ENCODE peak calls at places on chromosomes 12 and 14, in nine cellular contexts. One of them, this sample, is unnamed.

GRCh38 chr12:75568387-75568786 is 57.0 kb upstream of the KRR1 start:
- DNase-seq in ovary: no peak
- DNase-seq in ascending aorta: no peak
- DNase-seq in tibial nerve: no peak
- DNase-seq in kidney epithelial cell: no peak
- DNase-seq in fibroblast of pulmonary artery: no peak
- DNase-seq in AG04450: no peak
- DNase-seq in astrocyte of the cerebellum: peak
- DNase-seq in HL-60: no peak
- DNase-seq in this sample: no peak

GRCh38 chr14:103118019-103118662 is 5.1 kb upstream of the TNFAIP2 start:
- DNase-seq in ascending aorta: peak
- DNase-seq in AG04450: no peak
- DNase-seq in tibial nerve: peak
- DNase-seq in astrocyte of the cerebellum: no peak
- DNase-seq in HL-60: peak
- DNase-seq in ovary: peak
- DNase-seq in fibroblast of pulmonary artery: peak
- DNase-seq in kidney epithelial cell: no peak
- DNase-seq in this sample: no peak

GRCh38 chr12:130288201-130288600 is 49.5 kb upstream of the PIWIL1 start:
- DNase-seq in ascending aorta: no peak
- DNase-seq in kidney epithelial cell: no peak
- DNase-seq in fibroblast of pulmonary artery: no peak
- DNase-seq in HL-60: no peak
- DNase-seq in tibial nerve: no peak
- DNase-seq in AG04450: no peak
- DNase-seq in astrocyte of the cerebellum: no peak
- DNase-seq in ovary: no peak
- DNase-seq in this sample: no peak

GRCh38 chr12:2335517-2335916 is 282.7 kb downstream of the CACNA1C start:
- DNase-seq in ovary: no peak
- DNase-seq in kidney epithelial cell: no peak
- DNase-seq in tibial nerve: no peak
- DNase-seq in fibroblast of pulmonary artery: no peak
- DNase-seq in HL-60: no peak
- DNase-seq in AG04450: no peak
- DNase-seq in astrocyte of the cerebellum: no peak
- DNase-seq in ascending aorta: no peak
- DNase-seq in this sample: no peak

GRCh38 chr12:851343-851742 is 98.2 kb downstream of the RAD52 start:
- DNase-seq in AG04450: peak
- DNase-seq in fibroblast of pulmonary artery: peak
- DNase-seq in astrocyte of the cerebellum: no peak
- DNase-seq in kidney epithelial cell: no peak
- DNase-seq in HL-60: no peak
- DNase-seq in ascending aorta: no peak
- DNase-seq in tibial nerve: no peak
- DNase-seq in ovary: no peak
- DNase-seq in this sample: no peak

GRCh38 chr12:95002754-95003153 is 743 bp downstream of the NDUFA12 start:
- DNase-seq in kidney epithelial cell: no peak
- DNase-seq in ovary: no peak
- DNase-seq in astrocyte of the cerebellum: no peak
- DNase-seq in fibroblast of pulmonary artery: no peak
- DNase-seq in ascending aorta: no peak
- DNase-seq in tibial nerve: no peak
- DNase-seq in AG04450: no peak
- DNase-seq in HL-60: no peak
- DNase-seq in this sample: no peak

GRCh38 chr12:130385193-130385592 is 47.5 kb downstream of the PIWIL1 start:
- DNase-seq in fibroblast of pulmonary artery: no peak
- DNase-seq in tibial nerve: no peak
- DNase-seq in ovary: no peak
- DNase-seq in kidney epithelial cell: no peak
- DNase-seq in AG04450: no peak
- DNase-seq in astrocyte of the cerebellum: no peak
- DNase-seq in HL-60: no peak
- DNase-seq in ascending aorta: no peak
- DNase-seq in this sample: no peak

GRCh38 chr12:88931598-88931997 is 351.3 kb upstream of the KITLG start:
- DNase-seq in HL-60: no peak
- DNase-seq in kidney epithelial cell: peak
- DNase-seq in ovary: no peak
- DNase-seq in tibial nerve: no peak
- DNase-seq in astrocyte of the cerebellum: no peak
- DNase-seq in ascending aorta: no peak
- DNase-seq in AG04450: no peak
- DNase-seq in fibroblast of pulmonary artery: no peak
- DNase-seq in this sample: no peak

GRCh38 chr14:62126885-62127478 is 364.8 kb downstream of the SNAPC1 start:
- DNase-seq in ovary: no peak
- DNase-seq in kidney epithelial cell: peak
- DNase-seq in fibroblast of pulmonary artery: peak
- DNase-seq in astrocyte of the cerebellum: peak
- DNase-seq in HL-60: peak
- DNase-seq in ascending aorta: no peak
- DNase-seq in tibial nerve: no peak
- DNase-seq in AG04450: peak
- DNase-seq in this sample: peak

GRCh38 chr14:90140956-90141316 is 79.1 kb downstream of the KCNK13 start:
- DNase-seq in ovary: no peak
- DNase-seq in HL-60: no peak
- DNase-seq in AG04450: no peak
- DNase-seq in astrocyte of the cerebellum: peak
- DNase-seq in fibroblast of pulmonary artery: peak
- DNase-seq in ascending aorta: no peak
- DNase-seq in tibial nerve: no peak
- DNase-seq in kidney epithelial cell: peak
- DNase-seq in this sample: peak

GRCh38 chr12:19276767-19277166 is 147.2 kb downstream of the PLEKHA5 start:
- DNase-seq in AG04450: no peak
- DNase-seq in ascending aorta: no peak
- DNase-seq in tibial nerve: no peak
- DNase-seq in ovary: no peak
- DNase-seq in fibroblast of pulmonary artery: no peak
- DNase-seq in kidney epithelial cell: no peak
- DNase-seq in astrocyte of the cerebellum: no peak
- DNase-seq in HL-60: no peak
- DNase-seq in this sample: no peak

DNA sequence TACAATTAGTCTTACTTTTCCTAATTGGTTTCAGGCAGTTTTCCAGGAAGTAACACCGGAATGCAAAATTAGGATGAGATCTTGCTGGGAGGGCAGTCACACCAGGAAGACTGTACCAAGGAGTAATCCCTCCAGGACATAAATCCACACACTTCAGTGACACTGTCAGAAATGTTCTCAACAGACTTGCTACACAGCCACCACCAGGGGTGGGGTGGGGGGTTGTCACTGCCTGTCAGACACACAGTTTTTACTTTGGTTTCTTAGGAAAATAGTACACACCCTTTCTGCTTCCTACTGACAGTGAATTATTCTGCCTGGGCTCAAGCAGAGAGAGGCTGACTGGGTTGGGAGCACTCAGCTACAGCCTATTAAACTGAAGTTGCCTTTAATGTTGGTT is 102.9 kb upstream of the CCDC196 start:
- DNase-seq in HL-60: no peak
- DNase-seq in ovary: no peak
- DNase-seq in AG04450: no peak
- DNase-seq in tibial nerve: no peak
- DNase-seq in ascending aorta: no peak
- DNase-seq in fibroblast of pulmonary artery: no peak
- DNase-seq in kidney epithelial cell: no peak
- DNase-seq in astrocyte of the cerebellum: no peak
- DNase-seq in this sample: no peak
- TF ChIP-seq CTCF in HL-60: no peak
- TF ChIP-seq CTCF in ovary: no peak
- TF ChIP-seq CTCF in AG04450: no peak
- TF ChIP-seq CTCF in tibial nerve: no peak
- TF ChIP-seq CTCF in ascending aorta: no peak
- TF ChIP-seq CTCF in fibroblast of pulmonary artery: no peak
- TF ChIP-seq CTCF in kidney epithelial cell: no peak
- TF ChIP-seq CTCF in astrocyte of the cerebellum: no peak
- TF ChIP-seq CTCF in this sample: no peak

GRCh38 chr12:57270966-57271470 is 20.0 kb upstream of the STAC3 start:
- DNase-seq in ascending aorta: no peak
- DNase-seq in kidney epithelial cell: no peak
- DNase-seq in AG04450: no peak
- DNase-seq in ovary: no peak
- DNase-seq in fibroblast of pulmonary artery: no peak
- DNase-seq in astrocyte of the cerebellum: no peak
- DNase-seq in tibial nerve: no peak
- DNase-seq in HL-60: no peak
- DNase-seq in this sample: no peak

GRCh38 chr12:57276935-57277563 is 26.1 kb upstream of the STAC3 start:
- DNase-seq in ascending aorta: no peak
- DNase-seq in tibial nerve: no peak
- DNase-seq in HL-60: peak
- DNase-seq in astrocyte of the cerebellum: no peak
- DNase-seq in fibroblast of pulmonary artery: peak
- DNase-seq in ovary: no peak
- DNase-seq in kidney epithelial cell: no peak
- DNase-seq in AG04450: no peak
- DNase-seq in this sample: peak

GRCh38 chr12:57268264-57268663 is 17.3 kb upstream of the STAC3 start:
- DNase-seq in astrocyte of the cerebellum: no peak
- DNase-seq in HL-60: peak
- DNase-seq in ovary: no peak
- DNase-seq in kidney epithelial cell: no peak
- DNase-seq in tibial nerve: no peak
- DNase-seq in fibroblast of pulmonary artery: no peak
- DNase-seq in AG04450: no peak
- DNase-seq in ascending aorta: no peak
- DNase-seq in this sample: peak

GRCh38 chr12:57273516-57273915 is 22.5 kb upstream of the STAC3 start:
- DNase-seq in HL-60: no peak
- DNase-seq in astrocyte of the cerebellum: no peak
- DNase-seq in ovary: no peak
- DNase-seq in fibroblast of pulmonary artery: no peak
- DNase-seq in kidney epithelial cell: no peak
- DNase-seq in ascending aorta: no peak
- DNase-seq in tibial nerve: no peak
- DNase-seq in AG04450: no peak
- DNase-seq in this sample: no peak

GRCh38 chr12:57272337-57273151 is 21.6 kb upstream of the STAC3 start:
- DNase-seq in fibroblast of pulmonary artery: peak
- DNase-seq in HL-60: no peak
- DNase-seq in tibial nerve: no peak
- DNase-seq in ovary: no peak
- DNase-seq in AG04450: no peak
- DNase-seq in astrocyte of the cerebellum: no peak
- DNase-seq in ascending aorta: no peak
- DNase-seq in kidney epithelial cell: no peak
- DNase-seq in this sample: peak
- TF ChIP-seq CTCF in fibroblast of pulmonary artery: no peak
- TF ChIP-seq CTCF in HL-60: no peak
- TF ChIP-seq CTCF in tibial nerve: no peak
- TF ChIP-seq CTCF in ovary: no peak
- TF ChIP-seq CTCF in AG04450: no peak
- TF ChIP-seq CTCF in astrocyte of the cerebellum: no peak
- TF ChIP-seq CTCF in ascending aorta: no peak
- TF ChIP-seq CTCF in kidney epithelial cell: no peak
- TF ChIP-seq CTCF in this sample: no peak

DNA sequence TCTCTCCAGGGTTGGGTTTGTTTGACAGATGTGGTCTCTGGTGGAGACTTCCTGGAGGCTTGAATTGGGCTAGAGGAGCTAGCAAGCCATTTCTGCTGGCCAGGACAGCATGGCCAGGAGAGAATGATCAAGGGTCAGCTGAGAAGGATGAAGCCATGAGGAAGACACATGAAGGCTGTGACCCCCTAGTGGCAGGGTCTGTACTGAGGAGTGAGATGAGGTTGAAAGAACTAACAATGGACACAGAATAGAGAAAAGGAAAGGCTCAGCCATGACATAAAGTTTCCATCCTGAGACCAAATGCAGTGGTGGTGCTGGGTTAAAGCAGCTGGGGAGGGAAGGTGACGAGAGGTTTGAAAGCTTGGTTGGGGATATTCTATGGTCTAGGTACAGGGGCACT is 89.9 kb downstream of the NT5DC3 start:
- DNase-seq in tibial nerve: no peak
- DNase-seq in fibroblast of pulmonary artery: no peak
- DNase-seq in ascending aorta: no peak
- DNase-seq in AG04450: no peak
- DNase-seq in HL-60: no peak
- DNase-seq in kidney epithelial cell: no peak
- DNase-seq in ovary: no peak
- DNase-seq in astrocyte of the cerebellum: no peak
- DNase-seq in this sample: no peak
- TF ChIP-seq CTCF in tibial nerve: no peak
- TF ChIP-seq CTCF in fibroblast of pulmonary artery: no peak
- TF ChIP-seq CTCF in ascending aorta: no peak
- TF ChIP-seq CTCF in AG04450: no peak
- TF ChIP-seq CTCF in HL-60: no peak
- TF ChIP-seq CTCF in kidney epithelial cell: peak
- TF ChIP-seq CTCF in ovary: no peak
- TF ChIP-seq CTCF in astrocyte of the cerebellum: peak
- TF ChIP-seq CTCF in this sample: peak

GRCh38 chr14:105167303-105168092 is 1.1 kb downstream of the JAG2 start:
- DNase-seq in ascending aorta: no peak
- DNase-seq in fibroblast of pulmonary artery: no peak
- DNase-seq in HL-60: no peak
- DNase-seq in ovary: no peak
- DNase-seq in tibial nerve: no peak
- DNase-seq in AG04450: no peak
- DNase-seq in kidney epithelial cell: no peak
- DNase-seq in astrocyte of the cerebellum: no peak
- DNase-seq in this sample: no peak
- TF ChIP-seq CTCF in ascending aorta: peak
- TF ChIP-seq CTCF in fibroblast of pulmonary artery: no peak
- TF ChIP-seq CTCF in HL-60: no peak
- TF ChIP-seq CTCF in ovary: no peak
- TF ChIP-seq CTCF in tibial nerve: no peak
- TF ChIP-seq CTCF in AG04450: no peak
- TF ChIP-seq CTCF in kidney epithelial cell: no peak
- TF ChIP-seq CTCF in astrocyte of the cerebellum: no peak
- TF ChIP-seq CTCF in this sample: peak

This sample was measured in HFFc6.